ENCODE peak calls at places on chromosomes 13 and 19, in seven cellular contexts. I is stimulated activated CD4-positive, alpha-beta T cell treated with anti-CD3 and anti-CD28 coated beads, Interleukin-1b, Interleukin-23, amount 100 ng/mL, for 4 hours; Z is mesendoderm; R is KG1; O is right lobe of liver; E is NCI-H460; J is epithelial cell of esophagus. Q is an unnamed sample.

GRCh38 chr19:42203700-42204099 is 13.8 kb downstream of the DEDD2 start:
- DNase-seq in I (no peak), Z (no peak), R (no peak), O (no peak), E (no peak), J (no peak), Q (no peak)

GRCh38 chr13:51874651-51875050 is 12.9 kb downstream of the CCDC70 start:
- DNase-seq in I (no peak), Z (no peak), R (no peak), O (no peak), E (no peak), J (no peak), Q (no peak)

GRCh38 chr13:24264976-24265375 is 44.4 kb upstream of the C1QTNF9 start:
- DNase-seq in I (peak), Z (no peak), R (no peak), O (no peak), E (no peak), J (peak), Q (no peak)

GRCh38 chr19:43777163-43777700 is 3.5 kb downstream of the KCNN4 start:
- DNase-seq in I (no peak), Z (no peak), R (peak), O (no peak), E (no peak), J (no peak), Q (peak)

GRCh38 chr13:100269837-100270236 is 180.9 kb downstream of the PCCA start:
- DNase-seq in I (no peak), Z (no peak), R (no peak), O (peak), E (no peak), J (peak), Q (peak)

GRCh38 chr19:1874554-1875185 is 10.6 kb downstream of the ABHD17A start:
- DNase-seq in I (no peak), Z (no peak), R (no peak), O (no peak), E (no peak), J (peak), Q (no peak)

GRCh38 chr13:48078251-48078656 is 16.6 kb downstream of the MED4 start:
- DNase-seq in I (no peak), Z (peak), R (no peak), O (no peak), E (no peak), J (peak), Q (peak)

GRCh38 chr19:8640402-8641004 is 10.1 kb downstream of the NFILZ start:
- DNase-seq in I (no peak), Z (no peak), R (no peak), O (peak), E (no peak), J (no peak), Q (no peak)

GRCh38 chr19:55117063-55117635 is 288 bp downstream of the PPP1R12C start:
- DNase-seq in I (no peak), Z (no peak), R (no peak), O (no peak), E (no peak), J (no peak), Q (peak)

GRCh38 chr19:12664406-12665280 is 1.9 kb downstream of the MAN2B1 start:
- DNase-seq in I (no peak), Z (peak), R (no peak), O (no peak), E (no peak), J (no peak), Q (no peak)

GRCh38 chr13:76948139-76948538 is at the start of gene ACOD1:
- DNase-seq in I (no peak), Z (no peak), R (no peak), O (no peak), E (no peak), J (peak), Q (no peak)

GRCh38 chr13:75492389-75492788 is 10.4 kb upstream of the TBC1D4 start:
- DNase-seq in I (no peak), Z (no peak), R (no peak), O (no peak), E (no peak), J (peak), Q (no peak)

GRCh38 chr13:61770697-61771096 is 355.0 kb upstream of the PCDH20 start:
- DNase-seq in I (no peak), Z (no peak), R (no peak), O (no peak), E (no peak), J (no peak), Q (no peak)

GRCh38 chr19:2289714-2290435 is 7.9 kb upstream of the PEAK3 start:
- DNase-seq in I (no peak), Z (no peak), R (peak), O (no peak), E (no peak), J (peak), Q (no peak)

GRCh38 chr19:51398096-51398704 is 7.8 kb upstream of the C19orf84 start:
- DNase-seq in I (no peak), Z (peak), R (peak), O (no peak), E (no peak), J (peak), Q (peak)

GRCh38 chr19:33445752-33446070 is 72.2 kb downstream of the CEBPG start:
- DNase-seq in I (no peak), Z (no peak), R (no peak), O (peak), E (no peak), J (no peak), Q (no peak)

GRCh38 chr19:4304509-4305252 is at the start of gene FSD1:
- DNase-seq in I (no peak), Z (peak), R (peak), O (no peak), E (no peak), J (no peak), Q (peak)

Q was measured in H4.